ENCODE peak calls at places on chromosomes 1 and 21, in seven cellular contexts. L is fibroblast of pulmonary artery; S is SJSA1; N is mesothelial cell of epicardium; O is tibial artery; Z is CD8-positive, alpha-beta memory T cell; C is spleen. A is an unnamed sample.

GRCh38 chr1:233459968-233460367 is 132.4 kb downstream of the MAP3K21 start:
- DNase-seq in C (no peak), O (no peak), L (no peak), N (no peak), Z (no peak), S (no peak), A (no peak)

GRCh38 chr1:8027748-8028631 is 1.9 kb upstream of the ERRFI1 start:
- DNase-seq in C (no peak), Z (no peak), L (peak), O (no peak), S (no peak), N (no peak), A (no peak)

GRCh38 chr1:173330149-173330951 is 123.2 kb upstream of the TNFSF4 start:
- DNase-seq in S (no peak), O (no peak), C (no peak), N (no peak), L (peak), Z (no peak), A (no peak)

GRCh38 chr1:101309334-101310221 is 72.8 kb downstream of the S1PR1 start:
- DNase-seq in N (no peak), S (peak), O (no peak), C (peak), L (peak), Z (peak), A (peak)

GRCh38 chr1:206809504-206810084 is 37.3 kb upstream of the IL10 start:
- DNase-seq in L (peak), Z (no peak), S (no peak), O (no peak), N (no peak), C (no peak), A (no peak)

GRCh38 chr1:230661976-230662375 is 19.7 kb downstream of the COG2 start:
- DNase-seq in S (no peak), N (no peak), L (no peak), Z (no peak), C (no peak), O (no peak), A (no peak)

GRCh38 chr1:115112496-115113375 is 23.4 kb upstream of the TSPAN2 start:
- DNase-seq in N (peak), L (peak), C (peak), Z (peak), S (no peak), O (no peak), A (peak)

GRCh38 chr1:101066260-101066936 is 40.8 kb upstream of the DPH5 start:
- DNase-seq in N (no peak), Z (no peak), S (no peak), O (no peak), L (no peak), C (no peak), A (no peak)

GRCh38 chr21:36700961-36701911 is 2.3 kb downstream of the SIM2 start:
- DNase-seq in S (no peak), C (no peak), O (no peak), Z (no peak), N (no peak), L (no peak), A (no peak)

GRCh38 chr21:42315296-42315891 is at the start of gene TFF3:
- DNase-seq in Z (no peak), L (no peak), N (no peak), S (peak), C (peak), O (no peak), A (no peak)

A was measured in effector memory CD4-positive, alpha-beta T cell.